ENCODE peak calls at places on chromosomes 16 and 17, in eight cellular contexts. R, U, L, G, V, E, N and Q are unnamed samples.

GRCh38 chr16:69709456-69710084 is 16.8 kb downstream of the NQO1 start:
- DNase-seq in R (peak), U (peak), L (peak), G (no peak), V (peak), E (peak), N (no peak), Q (peak)

GRCh38 chr16:69818811-69819587 is 56.9 kb downstream of the WWP2 start:
- DNase-seq in R (no peak), U (no peak), L (no peak), G (no peak), V (no peak), E (no peak), N (no peak), Q (no peak)

GRCh38 chr17:70225272-70225671 is 55.9 kb downstream of the KCNJ2 start:
- DNase-seq in R (no peak), U (no peak), L (no peak), G (no peak), V (no peak), E (peak), N (no peak), Q (no peak)

GRCh38 chr17:348692-349425 is 3.7 kb downstream of the RPH3AL start:
- DNase-seq in R (no peak), U (no peak), L (no peak), G (no peak), V (peak), E (peak), N (no peak), Q (no peak)

GRCh38 chr16:56317998-56318912 is 107.1 kb downstream of the AMFR start:
- DNase-seq in R (peak), U (peak), L (peak), G (peak), V (peak), E (peak), N (peak), Q (peak)

GRCh38 chr16:13076878-13077277 is 175.5 kb downstream of the SHISA9 start:
- DNase-seq in R (no peak), U (no peak), L (no peak), G (no peak), V (no peak), E (no peak), N (no peak), Q (no peak)

GRCh38 chr16:50310308-50311133 is 44.2 kb downstream of the ADCY7 start:
- DNase-seq in R (no peak), U (no peak), L (no peak), G (no peak), V (no peak), E (no peak), N (no peak), Q (no peak)

GRCh38 chr16:66603537-66604375 is 748 bp upstream of the CMTM3 start:
- DNase-seq in R (peak), U (peak), L (peak), G (peak), V (peak), E (no peak), N (peak), Q (peak)

GRCh38 chr17:48427598-48427997 is 2.4 kb downstream of the SKAP1 start:
- DNase-seq in R (no peak), U (no peak), L (peak), G (no peak), V (no peak), E (no peak), N (no peak), Q (no peak)

GRCh38 chr16:87060026-87060986 is 256.9 kb downstream of the C16orf95 start:
- DNase-seq in R (peak), U (peak), L (peak), G (no peak), V (peak), E (no peak), N (no peak), Q (peak)

GRCh38 chr16:87956169-87956770 is 5.0 kb downstream of the BANP start:
- DNase-seq in R (peak), U (peak), L (peak), G (no peak), V (no peak), E (no peak), N (no peak), Q (peak)

GRCh38 chr17:41957058-41957868 is 9.3 kb upstream of the CNP start:
- DNase-seq in R (peak), U (no peak), L (no peak), G (no peak), V (no peak), E (no peak), N (no peak), Q (no peak)

GRCh38 chr17:79074650-79075432 is at the start of gene ENGASE:
- DNase-seq in R (peak), U (peak), L (peak), G (peak), V (peak), E (peak), N (peak), Q (peak)

GRCh38 chr17:35116845-35117244 is 2.8 kb downstream of the RAD51D start:
- DNase-seq in R (no peak), U (no peak), L (no peak), G (no peak), V (no peak), E (no peak), N (no peak), Q (peak)

GRCh38 chr16:69444873-69445517 is 20.6 kb downstream of the CYB5B start:
- DNase-seq in R (no peak), U (peak), L (peak), G (no peak), V (no peak), E (no peak), N (no peak), Q (peak)

GRCh38 chr17:36089888-36090836 is at the start of gene CCL3:
- DNase-seq in R (no peak), U (no peak), L (peak), G (no peak), V (no peak), E (no peak), N (no peak), Q (peak)

GRCh38 chr16:10309271-10309932 is 76.5 kb upstream of the ATF7IP2 start:
- DNase-seq in R (no peak), U (no peak), L (no peak), G (no peak), V (no peak), E (no peak), N (no peak), Q (no peak)

GRCh38 chr16:16112450-16113053 is 110.7 kb downstream of the ABCC6 start:
- DNase-seq in R (no peak), U (no peak), L (no peak), G (no peak), V (no peak), E (no peak), N (no peak), Q (no peak)

GRCh38 chr16:53780051-53780450 is 76.1 kb downstream of the FTO start:
- DNase-seq in R (no peak), U (no peak), L (no peak), G (no peak), V (no peak), E (no peak), N (no peak), Q (no peak)

GRCh38 chr16:177394-177822 is 928 bp downstream of the HBA1 start:
- DNase-seq in R (peak), U (peak), L (peak), G (no peak), V (no peak), E (no peak), N (no peak), Q (no peak)

GRCh38 chr17:10062757-10063385 is 135.5 kb downstream of the GAS7 start:
- DNase-seq in R (no peak), U (no peak), L (no peak), G (peak), V (no peak), E (no peak), N (no peak), Q (no peak)

GRCh38 chr17:74354123-74354522 is 7.5 kb downstream of the BTBD17 start:
- DNase-seq in R (no peak), U (no peak), L (peak), G (no peak), V (peak), E (peak), N (peak), Q (no peak)

GRCh38 chr16:73771196-73771595 is 525.4 kb upstream of the PSMD7 start:
- DNase-seq in R (no peak), U (no peak), L (no peak), G (no peak), V (no peak), E (no peak), N (no peak), Q (no peak)

GRCh38 chr16:71537643-71538042 is 11.4 kb downstream of the CHST4 start:
- DNase-seq in R (peak), U (peak), L (peak), G (no peak), V (peak), E (peak), N (peak), Q (peak)

GRCh38 chr16:67986949-67987348 is 6.7 kb upstream of the DPEP3 start:
- DNase-seq in R (no peak), U (no peak), L (no peak), G (no peak), V (no peak), E (no peak), N (no peak), Q (no peak)

GRCh38 chr17:30600830-30601494 is 123.8 kb downstream of the GOSR1 start:
- DNase-seq in R (peak), U (peak), L (peak), G (no peak), V (peak), E (peak), N (no peak), Q (peak)

GRCh38 chr16:13110124-13110796 is 208.9 kb downstream of the SHISA9 start:
- DNase-seq in R (peak), U (no peak), L (no peak), G (no peak), V (peak), E (peak), N (no peak), Q (peak)

GRCh38 chr16:30473231-30474061 is 904 bp downstream of the ITGAL start:
- DNase-seq in R (no peak), U (no peak), L (no peak), G (no peak), V (no peak), E (no peak), N (no peak), Q (no peak)

GRCh38 chr17:73342549-73343167 is 30.9 kb upstream of the CDC42EP4 start:
- DNase-seq in R (peak), U (peak), L (peak), G (no peak), V (peak), E (peak), N (no peak), Q (no peak)

GRCh38 chr16:83692224-83692623 is 115.6 kb upstream of the HSBP1 start:
- DNase-seq in R (no peak), U (peak), L (no peak), G (no peak), V (no peak), E (no peak), N (no peak), Q (no peak)

GRCh38 chr17:45428050-45428953 is 4.4 kb downstream of the ARHGAP27 start:
- DNase-seq in R (peak), U (peak), L (peak), G (peak), V (peak), E (peak), N (peak), Q (peak)
- H3K4me3 ChIP-seq in R (no peak), U (no peak), L (peak), G (no peak), V (no peak), E (no peak), N (peak), Q (no peak)

GRCh38 chr17:2724783-2725164 is 13.2 kb upstream of the CLUH start:
- DNase-seq in R (peak), U (no peak), L (peak), G (no peak), V (peak), E (peak), N (no peak), Q (peak)
- H3K4me3 ChIP-seq in R (no peak), U (no peak), L (peak), G (peak), V (peak), E (peak), N (no peak), Q (no peak)

GRCh38 chr16:11361751-11362742 is 16.8 kb downstream of the RMI2 start:
- DNase-seq in R (peak), U (no peak), L (peak), G (no peak), V (no peak), E (no peak), N (no peak), Q (no peak)
- H3K4me3 ChIP-seq in R (no peak), U (no peak), L (no peak), G (no peak), V (no peak), E (no peak), N (no peak), Q (no peak)

GRCh38 chr17:82884923-82885322 is 45.1 kb upstream of the ZNF750 start:
- DNase-seq in R (no peak), U (no peak), L (no peak), G (no peak), V (no peak), E (no peak), N (no peak), Q (no peak)
- H3K4me3 ChIP-seq in R (no peak), U (no peak), L (no peak), G (no peak), V (no peak), E (no peak), N (no peak), Q (no peak)

GRCh38 chr16:11313493-11314308 is 31.6 kb upstream of the RMI2 start:
- DNase-seq in R (no peak), U (no peak), L (no peak), G (no peak), V (no peak), E (no peak), N (no peak), Q (no peak)
- H3K4me3 ChIP-seq in R (no peak), U (no peak), L (no peak), G (no peak), V (no peak), E (no peak), N (no peak), Q (no peak)

GRCh38 chr16:75072239-75072947 is 44.2 kb downstream of the LDHD start:
- DNase-seq in R (no peak), U (no peak), L (no peak), G (no peak), V (no peak), E (no peak), N (no peak), Q (no peak)

GRCh38 chr16:75074415-75074793 is 42.2 kb downstream of the LDHD start:
- DNase-seq in R (no peak), U (no peak), L (no peak), G (no peak), V (no peak), E (no peak), N (no peak), Q (no peak)

GRCh38 chr16:75075688-75076268 is 40.8 kb downstream of the LDHD start:
- DNase-seq in R (no peak), U (no peak), L (no peak), G (no peak), V (no peak), E (no peak), N (no peak), Q (no peak)

GRCh38 chr16:75074920-75075687 is 41.5 kb downstream of the LDHD start:
- DNase-seq in R (no peak), U (no peak), L (no peak), G (no peak), V (no peak), E (no peak), N (no peak), Q (no peak)

DNA sequence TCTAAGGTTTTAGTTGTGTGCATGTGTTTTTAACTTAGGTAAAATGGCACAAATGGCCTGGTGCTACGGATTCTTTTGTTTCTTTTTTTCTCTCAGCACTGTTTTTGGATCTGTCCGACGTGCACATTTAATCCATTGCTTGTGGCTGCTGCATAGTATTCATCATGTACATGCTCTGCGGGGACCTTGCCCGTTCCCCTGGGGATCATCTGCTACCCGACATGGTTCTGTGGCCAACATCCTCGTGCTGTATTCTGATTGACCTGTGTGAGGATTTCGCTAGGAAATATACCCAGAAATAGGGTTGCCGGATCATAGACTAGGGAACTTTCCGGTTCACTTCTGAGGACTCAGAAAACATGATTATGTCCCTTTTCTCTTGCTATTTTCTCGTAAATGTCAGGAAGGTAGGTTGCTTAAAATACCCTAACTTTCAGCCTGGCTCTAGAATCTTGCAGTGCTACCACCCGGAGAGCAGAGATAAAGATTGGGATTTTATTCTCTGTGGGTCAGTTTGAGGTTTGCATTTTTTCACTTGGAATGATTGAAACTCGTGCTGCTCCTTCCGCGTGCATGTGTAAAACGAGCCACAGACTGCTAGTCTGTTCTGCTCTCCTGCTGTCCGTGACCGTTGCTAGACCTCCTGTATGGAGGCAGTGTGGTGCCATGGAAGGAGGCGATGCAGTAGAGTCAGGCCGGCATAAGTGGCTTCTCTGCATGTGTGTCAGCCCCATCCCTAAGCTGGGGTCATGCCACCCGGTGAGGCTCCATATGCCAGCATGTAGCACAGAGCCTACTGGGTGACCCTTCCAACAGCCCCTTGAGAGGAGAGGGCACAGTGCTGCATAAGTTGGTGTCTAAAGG is 42.8 kb downstream of the LDHD start:
- DNase-seq in R (no peak), U (no peak), L (no peak), G (no peak), V (no peak), E (no peak), N (no peak), Q (peak)
- H3K4me3 ChIP-seq in R (no peak), U (no peak), L (no peak), G (no peak), V (no peak), E (no peak), N (no peak), Q (no peak)

GRCh38 chr17:76199466-76199865 is 40.8 kb downstream of the RNF157 start:
- DNase-seq in R (no peak), U (no peak), L (no peak), G (no peak), V (no peak), E (no peak), N (no peak), Q (no peak)
- H3K4me3 ChIP-seq in R (no peak), U (no peak), L (no peak), G (no peak), V (no peak), E (no peak), N (no peak), Q (no peak)